ENCODE peak calls at places on chromosomes 7 and 10, in seven cellular contexts. K is HEK293T, B is NCI-H69, C is naive B cell, Z is DMS 273 treated with DMSO at 0.1 percent for 48 hours, U is neural crest cell, G is SJCRH30. A is an unnamed sample.

GRCh38 chr10:110641256-110641655 is 2.9 kb upstream of the RBM20 start:
- DNase-seq in K (no peak), B (peak; percentile 82), G (peak; percentile 60), Z (no peak), U (no peak), C (no peak), A (no peak)

GRCh38 chr7:96126382-96126781 is 195.5 kb downstream of the SLC25A13 start:
- DNase-seq in B (peak; percentile 84), G (no peak), K (no peak), Z (no peak), C (no peak), U (no peak), A (peak; percentile 36)

GRCh38 chr10:103540722-103541121 is 47.2 kb downstream of the NEURL1 start:
- DNase-seq in K (peak; percentile 36), B (no peak), U (no peak), Z (no peak), G (no peak), C (no peak), A (no peak)

GRCh38 chr10:73529089-73529832 is 33.4 kb upstream of the PPP3CB start:
- DNase-seq in G (peak; percentile 73), U (peak; percentile 25), B (peak; percentile 80), Z (peak; percentile 39), C (peak; percentile 62), K (peak; percentile 71), A (peak; percentile 32)

GRCh38 chr10:95600158-95600557 is 39.0 kb upstream of the SORBS1 start:
- DNase-seq in Z (no peak), U (no peak), K (no peak), B (peak; percentile 10), C (no peak), G (no peak), A (no peak)

GRCh38 chr7:107045980-107046379 is 1.5 kb downstream of the PRKAR2B start:
- DNase-seq in C (no peak), G (no peak), Z (no peak), B (peak; percentile 12), U (no peak), K (peak; percentile 9), A (peak; percentile 40)

GRCh38 chr7:128324363-128324680 is 19.4 kb downstream of the RBM28 start:
- DNase-seq in B (no peak), C (no peak), G (no peak), U (no peak), Z (no peak), K (no peak), A (no peak)

GRCh38 chr7:139823855-139824670 is 5.0 kb upstream of the TBXAS1 start:
- DNase-seq in G (no peak), B (no peak), U (no peak), C (no peak), K (no peak), Z (no peak), A (no peak)

GRCh38 chr7:105003275-105003674 is 10.7 kb upstream of the KMT2E start:
- DNase-seq in K (no peak), U (no peak), Z (no peak), C (no peak), B (no peak), G (no peak), A (no peak)

GRCh38 chr10:31864834-31865518 is 63.7 kb downstream of the ARHGAP12 start:
- DNase-seq in K (peak; percentile 3), G (no peak), C (no peak), U (no peak), Z (no peak), B (peak; percentile 30), A (no peak)

GRCh38 chr10:30718877-30719268 is 89.3 kb upstream of the LYZL2 start:
- DNase-seq in B (no peak), G (no peak), Z (no peak), U (no peak), C (no peak), K (no peak), A (no peak)

GRCh38 chr7:95847061-95847460 is 74.7 kb downstream of the DYNC1I1 start:
- DNase-seq in U (no peak), G (no peak), B (no peak), C (no peak), Z (no peak), K (no peak), A (no peak)

GRCh38 chr10:100827819-100828743 is 82.7 kb downstream of the PAX2 start:
- DNase-seq in U (peak; percentile 50), B (peak; percentile 43), Z (no peak), K (no peak), G (no peak), C (peak; percentile 37), A (peak; percentile 85)

GRCh38 chr7:92763636-92764423 is 72.5 kb downstream of the CDK6 start:
- DNase-seq in K (peak; percentile 43), C (no peak), Z (no peak), B (peak; percentile 99), U (no peak), G (peak; percentile 52), A (no peak)

GRCh38 chr10:50625663-50626062 is 1.9 kb upstream of the SGMS1 start:
- DNase-seq in K (no peak), B (peak; percentile 9), U (no peak), G (no peak), C (no peak), Z (no peak), A (no peak)

GRCh38 chr7:14233026-14233897 is 243.8 kb upstream of the ETV1 start:
- DNase-seq in K (no peak), B (peak; percentile 92), G (no peak), C (no peak), Z (no peak), U (no peak), A (no peak)

GRCh38 chr7:64951250-64951848 is 39.5 kb downstream of the ZNF117 start:
- DNase-seq in B (peak; percentile 67), U (no peak), Z (peak; percentile 34), K (peak; percentile 34), C (peak; percentile 43), G (no peak), A (peak; percentile 57)

GRCh38 chr7:25098096-25099046 is 26.7 kb downstream of the CYCS start:
- DNase-seq in Z (peak; percentile 56), G (peak; percentile 55), U (peak; percentile 50), C (peak; percentile 45), K (peak; percentile 67), B (peak; percentile 72), A (peak; percentile 40)

GRCh38 chr7:38306914-38307313 is 33.5 kb upstream of the TARP start:
- DNase-seq in Z (no peak), K (no peak), B (no peak), C (no peak), G (no peak), U (no peak), A (no peak)

GRCh38 chr7:102891693-102892261 is 21.0 kb upstream of the LRRC17 start:
- DNase-seq in G (peak; percentile 52), B (no peak), K (no peak), C (no peak), Z (peak; percentile 25), U (no peak), A (no peak)

GRCh38 chr7:24510781-24511180 is 62.5 kb upstream of the PALS2 start:
- DNase-seq in K (no peak), G (no peak), Z (no peak), U (no peak), C (no peak), B (no peak), A (no peak)

GRCh38 chr10:78263521-78263988 is 229.9 kb downstream of the RPS24 start:
- DNase-seq in B (no peak), G (no peak), K (no peak), Z (no peak), C (no peak), U (no peak), A (no peak)

GRCh38 chr7:110590415-110590814 is 500.5 kb upstream of the LRRN3 start:
- DNase-seq in G (no peak), B (peak; percentile 15), U (no peak), Z (no peak), K (no peak), C (no peak), A (no peak)

GRCh38 chr7:2539031-2540028 is 16.0 kb downstream of the BRAT1 start:
- DNase-seq in G (no peak), B (no peak), K (no peak), U (no peak), C (no peak), Z (no peak), A (no peak)

GRCh38 chr7:137209151-137209822 is 134.2 kb downstream of the PTN start:
- DNase-seq in Z (no peak), G (no peak), C (no peak), U (no peak), K (no peak), B (no peak), A (no peak)

GRCh38 chr7:119482671-119483070 is 790.3 kb upstream of the KCND2 start:
- DNase-seq in Z (no peak), C (no peak), B (peak; percentile 29), G (no peak), U (no peak), K (no peak), A (no peak)

GRCh38 chr10:102565793-102566192 is 62.0 kb downstream of the SUFU start:
- DNase-seq in G (no peak), Z (no peak), C (no peak), U (no peak), K (no peak), B (no peak), A (no peak)

GRCh38 chr10:84608126-84608525 is 279.7 kb downstream of the CCSER2 start:
- DNase-seq in U (no peak), Z (no peak), C (no peak), K (no peak), G (no peak), B (no peak), A (no peak)

GRCh38 chr7:128304212-128304611 is 39.5 kb downstream of the RBM28 start:
- DNase-seq in K (no peak), Z (no peak), U (no peak), B (no peak), G (no peak), C (no peak), A (no peak)

GRCh38 chr10:45627412-45628048 is 45.0 kb downstream of the ZFAND4 start:
- DNase-seq in Z (no peak), G (no peak), K (no peak), B (no peak), C (no peak), U (no peak), A (no peak)

GRCh38 chr7:150942591-150943452 is 35.3 kb downstream of the KCNH2 start:
- DNase-seq in K (no peak), C (no peak), Z (no peak), G (no peak), U (no peak), B (no peak), A (no peak)

A was measured in HuH-7.5.